ENCODE peak calls at places on chromosomes 2 and 18, in four cellular contexts. K is HepG2, T is K562, A is SK-N-SH. B is an unnamed sample.
A peak's percentile ranks its signal among the peaks of the same experiment; 100 is the strongest.

GRCh38 chr18:63273170-63273925 is 46.2 kb downstream of the BCL2 start:
- DNase-seq in K (no peak), T (no peak), A (peak; percentile 27), B (no peak)

GRCh38 chr2:138414014-138414413 is 87.6 kb upstream of the SPOPL start:
- DNase-seq in K (no peak), T (no peak), A (no peak), B (no peak)

GRCh38 chr2:37350034-37350433 is 5.6 kb downstream of the QPCT start:
- DNase-seq in K (peak; percentile 67), T (no peak), A (no peak), B (peak; percentile 44)

GRCh38 chr18:79904357-79905147 is 46.9 kb downstream of the SLC66A2 start:
- DNase-seq in K (no peak), T (no peak), A (peak; percentile 23), B (no peak)

GRCh38 chr18:2824865-2825264 is 21.9 kb upstream of the EMILIN2 start:
- DNase-seq in K (no peak), T (no peak), A (no peak), B (no peak)

GRCh38 chr2:195532255-195532627 is 124.8 kb upstream of the SLC39A10 start:
- DNase-seq in K (no peak), T (no peak), A (no peak), B (no peak)

GRCh38 chr2:232324778-232325177 is 53.8 kb upstream of the ALPP start:
- DNase-seq in K (no peak), T (no peak), A (no peak), B (no peak)

GRCh38 chr18:64929026-64929425 is 780.1 kb upstream of the LINC00305 start:
- DNase-seq in K (no peak), T (no peak), A (no peak), B (no peak)

GRCh38 chr2:42312106-42312505 is 48.9 kb downstream of the COX7A2L start:
- DNase-seq in K (no peak), T (no peak), A (no peak), B (no peak)

GRCh38 chr18:69898241-69898861 is 49.3 kb downstream of the CD226 start:
- DNase-seq in K (peak; percentile 18), T (no peak), A (no peak), B (no peak)

GRCh38 chr2:100321881-100322820 is at the start of gene LONRF2:
- DNase-seq in K (no peak), T (peak; percentile 75), A (peak; percentile 81), B (no peak)

GRCh38 chr2:214876815-214877214 is 67.3 kb upstream of the BARD1 start:
- DNase-seq in K (no peak), T (no peak), A (no peak), B (no peak)

GRCh38 chr2:167874812-167875211 is 372.6 kb downstream of the STK39 start:
- DNase-seq in K (no peak), T (no peak), A (no peak), B (no peak)

GRCh38 chr2:119495948-119496347 is 28.3 kb downstream of the SCTR start:
- DNase-seq in K (no peak), T (no peak), A (no peak), B (no peak)

GRCh38 chr18:36711813-36712444 is 116.9 kb downstream of the TPGS2 start:
- DNase-seq in K (no peak), T (no peak), A (no peak), B (no peak)

GRCh38 chr2:26034597-26035067 is 748 bp downstream of the RAB10 start:
- DNase-seq in K (no peak), T (no peak), A (peak; percentile 50), B (no peak)

GRCh38 chr2:75309596-75310290 is 110.4 kb upstream of the TACR1 start:
- DNase-seq in K (no peak), T (no peak), A (no peak), B (no peak)

GRCh38 chr2:27075219-27075871 is 3.1 kb upstream of the EMILIN1 start:
- DNase-seq in K (no peak), T (no peak), A (peak; percentile 71), B (peak; percentile 46)

GRCh38 chr2:20050712-20051517 is 513 bp downstream of the LAPTM4A start:
- DNase-seq in K (peak; percentile 81), T (peak; percentile 69), A (peak; percentile 54), B (no peak)

GRCh38 chr18:34292594-34292993 is 67.9 kb upstream of the NOL4 start:
- DNase-seq in K (no peak), T (no peak), A (no peak), B (no peak)

GRCh38 chr2:125313806-125314205 is 1288.7 kb downstream of the CNTNAP5 start:
- DNase-seq in K (no peak), T (no peak), A (no peak), B (no peak)

GRCh38 chr2:240455719-240456606 is 20.5 kb downstream of the GPC1 start:
- DNase-seq in K (no peak), T (no peak), A (no peak), B (no peak)

GRCh38 chr2:217092710-217093379 is 233.0 kb upstream of the TNP1 start:
- DNase-seq in K (no peak), T (peak; percentile 35), A (peak; percentile 42), B (no peak)

GRCh38 chr2:17083902-17084301 is 418.3 kb upstream of the CYRIA start:
- DNase-seq in K (no peak), T (no peak), A (peak; percentile 50), B (no peak)

GRCh38 chr2:169933124-169933711 is 106.0 kb downstream of the UBR3 start:
- DNase-seq in K (peak; percentile 46), T (peak; percentile 66), A (peak; percentile 54), B (no peak)

GRCh38 chr18:11119550-11119949 is 29.8 kb downstream of the PIEZO2 start:
- DNase-seq in K (peak; percentile 63), T (no peak), A (no peak), B (no peak)

GRCh38 chr2:105297211-105297610 is 32.3 kb downstream of the TGFBRAP1 start:
- DNase-seq in K (no peak), T (no peak), A (no peak), B (no peak)

GRCh38 chr2:120596990-120597594 is 138.6 kb upstream of the GLI2 start:
- DNase-seq in K (no peak), T (no peak), A (no peak), B (no peak)

GRCh38 chr18:39415471-39415870 is 1849.9 kb upstream of the CELF4 start:
- DNase-seq in K (no peak), T (no peak), A (no peak), B (no peak)

GRCh38 chr2:150133623-150134022 is 353.8 kb downstream of the RND3 start:
- DNase-seq in K (peak; percentile 56), T (no peak), A (no peak), B (peak; percentile 62)
- TF ChIP-seq ZBTB33 in K (no peak), T (no peak), A (peak; percentile 7), B (no peak)

GRCh38 chr2:71452565-71452964 is 796 bp upstream of the DYSF start:
- DNase-seq in K (no peak), T (peak; percentile 86), A (no peak), B (no peak)

GRCh38 chr2:71455011-71455740 is 1.8 kb downstream of the DYSF start:
- DNase-seq in K (no peak), T (no peak), A (no peak), B (no peak)

GRCh38 chr2:71454221-71455010 is 1.1 kb downstream of the DYSF start:
- DNase-seq in K (no peak), T (peak; percentile 60), A (no peak), B (no peak)

GRCh38 chr2:71451695-71452094 is 1.7 kb upstream of the DYSF start:
- DNase-seq in K (no peak), T (no peak), A (no peak), B (no peak)

GRCh38 chr2:71453404-71454220 is at the start of gene DYSF:
- DNase-seq in K (no peak), T (peak; percentile 82), A (peak; percentile 59), B (no peak)
- TF ChIP-seq CHD2 in K (no peak), T (no peak), A (no peak), B (no peak)

DNA sequence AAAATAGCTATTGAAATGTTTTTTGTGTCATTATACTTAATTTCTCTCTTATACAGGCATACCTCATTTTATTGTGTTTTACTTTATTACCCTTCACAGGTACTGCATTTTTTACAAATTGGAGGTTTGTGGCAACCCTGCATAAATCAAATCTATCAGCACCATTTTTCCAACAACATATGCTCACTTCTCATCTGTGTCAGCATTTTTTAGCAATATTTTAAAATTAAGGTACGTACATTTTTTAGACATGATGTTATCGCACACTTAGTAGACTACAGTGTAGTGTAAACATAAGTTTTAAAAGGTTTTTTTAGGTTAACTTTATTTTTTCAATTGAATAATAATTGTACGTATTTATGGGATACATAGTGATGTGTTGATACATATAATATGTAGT is 30.8 kb upstream of the RALBP1 start:
- DNase-seq in K (no peak), T (no peak), A (no peak), B (no peak)
- TF ChIP-seq ZBTB33 in K (no peak), T (no peak), A (no peak), B (no peak)

GRCh38 chr2:126914811-126915500 is 16.3 kb downstream of the TEX51 start:
- DNase-seq in K (no peak), T (no peak), A (no peak), B (no peak)
- TF ChIP-seq CHD2 in K (no peak), T (no peak), A (no peak), B (no peak)